ENCODE peak calls at places on chromosomes 6 and 20, in eight cellular contexts. D is mammary epithelial cell, R is prostate gland, H is tibial artery, B is body of pancreas, I is bronchial epithelial cell, V is astrocyte of the spinal cord, F is AG04450. O is an unnamed sample.
A peak's percentile ranks its signal among the peaks of the same experiment; 100 is the strongest.

GRCh38 chr20:3563548-3564177 is 92.8 kb downstream of the ATRN start:
- DNase-seq in D (peak; percentile 39), R (no peak), H (no peak), B (peak; percentile 61), I (peak; percentile 69), V (peak; percentile 54), F (peak; percentile 7), O (peak; percentile 63)

GRCh38 chr6:71979911-71980310 is 93.6 kb downstream of the RIMS1 start:
- DNase-seq in D (peak; percentile 17), R (no peak), H (no peak), B (no peak), I (peak; percentile 56), V (no peak), F (no peak), O (no peak)

GRCh38 chr6:45714795-45715507 is 300.7 kb downstream of the CLIC5 start:
- DNase-seq in D (peak; percentile 64), R (peak; percentile 77), H (no peak), B (peak; percentile 72), I (peak; percentile 77), V (peak; percentile 90), F (peak; percentile 69), O (peak; percentile 92)

GRCh38 chr6:127342946-127343752 is at the start of gene ECHDC1:
- DNase-seq in D (peak; percentile 71), R (peak; percentile 33), H (peak; percentile 77), B (peak; percentile 50), I (peak; percentile 41), V (peak; percentile 78), F (peak; percentile 20), O (peak; percentile 75)

GRCh38 chr6:33662318-33662717 is 41.2 kb downstream of the ITPR3 start:
- DNase-seq in D (no peak), R (no peak), H (no peak), B (no peak), I (no peak), V (no peak), F (no peak), O (no peak)

GRCh38 chr6:75436869-75437268 is 56.7 kb downstream of the FILIP1 start:
- DNase-seq in D (no peak), R (no peak), H (no peak), B (peak; percentile 10), I (no peak), V (no peak), F (no peak), O (no peak)

GRCh38 chr6:20021795-20022194 is 184.6 kb downstream of the ID4 start:
- DNase-seq in D (no peak), R (no peak), H (no peak), B (no peak), I (no peak), V (no peak), F (no peak), O (no peak)

GRCh38 chr20:4781211-4781610 is 59.5 kb downstream of the PRND start:
- DNase-seq in D (no peak), R (no peak), H (no peak), B (no peak), I (no peak), V (no peak), F (no peak), O (no peak)

GRCh38 chr6:90284236-90284744 is 12.4 kb downstream of the BACH2 start:
- DNase-seq in D (peak; percentile 91), R (no peak), H (no peak), B (peak; percentile 37), I (peak; percentile 88), V (peak; percentile 94), F (peak; percentile 82), O (peak; percentile 81)

GRCh38 chr6:7727150-7727950 is 1.5 kb downstream of the BMP6 start:
- DNase-seq in D (peak; percentile 16), R (no peak), H (no peak), B (no peak), I (no peak), V (no peak), F (no peak), O (peak; percentile 10)

GRCh38 chr6:25173951-25174474 is 105.2 kb upstream of the CARMIL1 start:
- DNase-seq in D (peak; percentile 92), R (no peak), H (no peak), B (peak; percentile 26), I (peak; percentile 96), V (peak; percentile 94), F (peak; percentile 91), O (peak; percentile 99)

GRCh38 chr6:7758456-7758855 is 32.6 kb downstream of the BMP6 start:
- DNase-seq in D (peak; percentile 83), R (no peak), H (no peak), B (peak; percentile 3), I (peak; percentile 31), V (peak; percentile 94), F (peak; percentile 20), O (peak; percentile 69)

DNA sequence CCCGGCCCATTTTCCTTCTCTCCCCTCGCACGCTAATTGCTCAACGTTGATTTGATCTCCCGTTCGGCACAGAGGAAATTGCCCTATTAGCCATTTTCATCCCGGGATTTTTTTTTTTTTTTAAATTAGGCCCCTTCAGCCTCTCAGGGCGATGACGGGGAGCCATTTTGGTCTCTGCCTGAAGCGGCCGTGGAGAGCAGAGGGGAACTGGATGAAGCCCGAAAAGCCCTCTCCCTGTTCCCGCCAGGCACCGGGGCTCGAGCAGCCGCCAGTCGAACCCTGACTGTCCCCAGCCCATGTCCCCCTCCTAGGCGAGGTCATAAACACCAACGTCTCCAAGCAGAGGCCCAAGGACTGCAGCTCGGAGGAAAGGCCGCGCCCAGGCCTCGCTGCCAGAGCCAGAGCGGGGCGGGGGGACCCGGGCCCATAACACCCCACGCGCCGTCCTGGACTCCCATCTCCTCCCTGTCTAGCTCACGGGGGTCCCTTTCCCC is 44.7 kb downstream of the MDFI start:
- DNase-seq in D (no peak), R (no peak), H (peak; percentile 65), B (no peak), I (no peak), V (no peak), F (no peak), O (no peak)
- H3K4me3 ChIP-seq in D (no peak overlapping the region), R (no peak overlapping the region), H (peak overlapping the region; percentile 50), B (no peak overlapping the region), I (peak overlapping the region; percentile 22), V (peak overlapping the region; percentile 25), F (peak overlapping the region; percentile 43), O (peak overlapping the region; percentile 29)

DNA sequence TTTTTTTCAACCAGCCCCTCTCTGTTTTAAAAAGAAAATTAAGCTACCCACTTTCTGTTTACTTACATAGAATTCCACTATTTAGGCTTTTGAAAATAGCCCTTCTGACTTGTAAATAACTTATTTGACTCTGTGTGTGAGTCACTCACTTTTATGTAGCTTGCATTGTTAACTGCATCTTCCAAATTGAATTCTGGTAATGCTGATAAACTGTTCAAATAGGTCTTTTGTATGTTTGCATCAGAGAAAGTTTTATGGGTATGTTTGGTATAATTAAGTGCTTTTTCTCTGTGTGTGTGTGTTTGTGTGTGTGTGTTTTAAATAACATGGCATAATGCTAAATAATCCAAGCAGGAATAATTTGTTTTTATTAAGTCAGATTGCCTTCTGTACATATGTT is 360.1 kb downstream of the PLCB1 start:
- DNase-seq in D (no peak), R (no peak), H (no peak), B (no peak), I (no peak), V (no peak), F (no peak), O (no peak)
- TF ChIP-seq CTCF in D (no peak), R (no peak), H (no peak), B (no peak), I (no peak), V (no peak), F (no peak), O (no peak)

DNA sequence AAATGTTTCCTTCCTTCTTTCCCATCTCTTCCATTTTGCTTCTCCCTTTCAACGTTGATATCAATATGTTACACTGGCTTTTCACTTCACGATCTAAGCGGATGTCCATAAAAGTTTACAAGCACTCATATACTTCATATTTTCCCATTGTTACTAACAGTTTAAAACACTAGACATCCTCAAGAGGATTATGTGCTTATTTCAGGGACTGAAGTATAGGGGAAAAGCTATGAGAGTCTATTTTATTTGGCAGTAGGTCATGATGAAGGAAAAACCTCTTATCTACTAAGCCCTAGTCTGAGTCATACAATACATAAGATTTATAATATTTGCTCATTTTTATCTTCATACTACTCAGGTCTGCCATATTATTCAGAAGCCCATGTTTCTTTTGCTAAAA is 20.6 kb upstream of the EPB41L2 start:
- DNase-seq in D (no peak), R (no peak), H (no peak), B (no peak), I (no peak), V (no peak), F (no peak), O (peak; percentile 41)
- H3K4me3 ChIP-seq in D (no peak overlapping the region), R (no peak overlapping the region), H (no peak overlapping the region), B (no peak overlapping the region), I (no peak overlapping the region), V (no peak overlapping the region), F (no peak overlapping the region), O (no peak overlapping the region)

GRCh38 chr6:144993870-144994269 is 708.7 kb downstream of the UTRN start:
- DNase-seq in D (no peak), R (no peak), H (no peak), B (no peak), I (peak; percentile 46), V (peak; percentile 54), F (no peak), O (no peak)

DNA sequence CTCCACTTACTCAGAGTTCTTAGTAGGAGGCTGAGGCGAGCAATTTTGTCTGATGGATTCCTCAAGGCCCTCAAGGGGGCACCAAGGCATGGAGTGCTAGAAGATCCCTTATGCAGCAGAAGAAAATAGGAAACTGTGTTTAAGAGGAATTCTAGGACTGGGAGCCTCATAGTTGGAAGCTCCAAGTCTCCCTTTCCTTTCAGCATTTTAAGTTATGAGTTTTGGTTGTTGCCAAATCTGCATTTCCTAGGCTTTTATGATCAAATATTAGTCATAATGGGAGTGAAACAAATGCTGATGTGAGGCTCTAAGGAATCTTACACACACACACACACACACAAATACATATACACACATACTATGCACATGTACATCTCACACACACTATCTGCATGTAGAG is 714.0 kb downstream of the UTRN start:
- DNase-seq in D (no peak), R (no peak), H (no peak), B (no peak), I (peak; percentile 23), V (no peak), F (no peak), O (no peak)
- TF ChIP-seq CTCF in D (no peak), R (no peak), H (no peak), B (no peak), I (no peak), V (no peak), F (peak; percentile 24), O (no peak)